ENCODE peak calls at places on chromosomes 2 and 18, in eight cellular contexts. V is AG04450, Y is WERI-Rb-1, K is lower lobe of right lung, R is pancreas, Q is vagina, D is body of pancreas, T is tibial artery. X is an unnamed sample. For H3K9me3, the result is how much of the 10 kb centered on the place peaks cover.

GRCh38 chr2:46943881-46944798 is 28.5 kb upstream of the MCFD2 start:
- DNase-seq in V (no peak), Y (no peak), K (no peak), R (no peak), Q (no peak), D (no peak), T (no peak), X (no peak)

GRCh38 chr18:54386043-54386442 is 28.3 kb downstream of the C18orf54 start:
- DNase-seq in V (no peak), Y (no peak), K (no peak), R (no peak), Q (no peak), D (no peak), T (no peak), X (no peak)

GRCh38 chr18:75962177-75962576 is 532.9 kb downstream of the ZNF516 start:
- DNase-seq in V (no peak), Y (no peak), K (no peak), R (no peak), Q (no peak), D (no peak), T (no peak), X (no peak)

GRCh38 chr2:234823877-234824376 is 127.9 kb upstream of the SH3BP4 start:
- DNase-seq in V (peak), Y (no peak), K (no peak), R (peak), Q (no peak), D (peak), T (peak), X (peak)

GRCh38 chr2:74984947-74985637 is 26.6 kb downstream of the POLE4 start:
- DNase-seq in V (no peak), Y (no peak), K (no peak), R (no peak), Q (no peak), D (no peak), T (no peak), X (no peak)

GRCh38 chr2:145088733-145089132 is 568.8 kb upstream of the ZEB2 start:
- DNase-seq in V (no peak), Y (peak), K (no peak), R (no peak), Q (no peak), D (no peak), T (no peak), X (no peak)

GRCh38 chr18:25099838-25100393 is 252.1 kb downstream of the ZNF521 start:
- DNase-seq in V (peak), Y (peak), K (no peak), R (no peak), Q (no peak), D (no peak), T (no peak), X (no peak)

GRCh38 chr2:68734688-68735525 is at the start of gene ARHGAP25:
- DNase-seq in V (no peak), Y (no peak), K (no peak), R (no peak), Q (peak), D (peak), T (no peak), X (no peak)

GRCh38 chr18:36281941-36282340 is 15.6 kb upstream of the FHOD3 start:
- DNase-seq in V (no peak), Y (no peak), K (no peak), R (no peak), Q (no peak), D (no peak), T (no peak), X (no peak)

GRCh38 chr2:235546436-235546835 is 52.6 kb downstream of the AGAP1 start:
- DNase-seq in V (no peak), Y (no peak), K (no peak), R (no peak), Q (no peak), D (no peak), T (no peak), X (no peak)

GRCh38 chr2:101737478-101738240 is 40.2 kb downstream of the MAP4K4 start:
- DNase-seq in V (no peak), Y (no peak), K (no peak), R (no peak), Q (no peak), D (no peak), T (no peak), X (no peak)

GRCh38 chr2:37180006-37180639 is 8.3 kb downstream of the SULT6B1 start:
- DNase-seq in V (no peak), Y (no peak), K (no peak), R (no peak), Q (no peak), D (no peak), T (no peak), X (no peak)
- TF ChIP-seq CTCF in V (no peak), Y (no peak), K (no peak), R (no peak), Q (no peak), D (no peak), T (no peak), X (no peak)

DNA sequence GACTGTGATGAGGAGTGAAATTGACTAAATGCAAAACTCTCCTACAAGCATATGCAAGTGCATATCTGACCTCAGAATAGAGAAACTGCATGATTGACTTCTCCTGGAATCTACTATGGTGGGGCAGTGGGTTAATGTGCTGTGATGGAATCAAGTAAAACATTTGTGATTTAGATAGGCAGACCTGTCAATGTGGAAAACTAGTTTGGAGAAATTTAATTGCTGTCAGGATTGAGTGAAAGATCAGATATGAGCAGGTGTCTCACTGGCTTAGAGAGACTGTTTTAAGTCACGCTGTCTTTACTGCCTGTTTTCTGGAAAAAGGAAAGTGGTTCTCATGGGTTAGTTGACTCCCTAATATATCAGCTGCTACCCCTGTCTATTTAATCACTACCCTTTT is 881.0 kb upstream of the CNTNAP5 start:
- DNase-seq in V (no peak), Y (no peak), K (no peak), R (no peak), Q (no peak), D (no peak), T (no peak), X (no peak)
- H3K9me3 ChIP-seq in V (under half), Y (under half), K (under half), R (under half), Q (under half), D (under half), T (under half), X (under half)

GRCh38 chr2:149991576-149991975 is 404.0 kb upstream of the MMADHC start:
- DNase-seq in V (no peak), Y (no peak), K (no peak), R (no peak), Q (no peak), D (no peak), T (no peak), X (no peak)
- TF ChIP-seq CTCF in V (no peak), Y (no peak), K (no peak), R (no peak), Q (no peak), D (no peak), T (no peak), X (no peak)

DNA sequence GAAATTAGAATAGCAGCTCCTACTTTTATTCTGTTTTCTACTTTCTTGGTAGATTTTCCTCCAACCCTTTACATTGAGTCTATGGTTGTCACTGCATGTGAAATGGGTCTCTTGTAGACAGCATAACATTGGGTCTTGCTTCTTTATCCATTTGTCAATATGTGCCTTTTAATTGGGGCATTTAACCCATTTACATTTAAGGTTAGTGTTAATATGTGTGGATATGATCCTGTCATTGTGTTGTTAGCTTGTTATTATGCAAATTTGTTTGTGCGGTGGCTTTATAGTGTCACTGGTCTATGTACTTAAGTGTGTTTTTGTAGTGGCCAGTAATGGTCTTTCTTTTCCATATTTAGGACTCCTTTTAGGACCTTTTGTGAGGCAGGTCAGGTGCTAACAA is 276.9 kb upstream of the SPHKAP start:
- DNase-seq in V (no peak), Y (no peak), K (no peak), R (no peak), Q (no peak), D (no peak), T (no peak), X (no peak)
- H3K9me3 ChIP-seq in V (under half), Y (under half), K (under half), R (under half), Q (under half), D (under half), T (under half), X (under half)

GRCh38 chr2:20291106-20291564 is 59.5 kb downstream of the PUM2 start:
- DNase-seq in V (peak), Y (peak), K (no peak), R (peak), Q (no peak), D (peak), T (no peak), X (no peak)
- TF ChIP-seq CTCF in V (peak), Y (peak), K (peak), R (peak), Q (peak), D (peak), T (peak), X (peak)